ENCODE peak calls at places on chromosomes 11 and 22, in four cellular contexts. One of them, this sample, is unnamed.

GRCh38 chr11:100557830-100558611 is 129.1 kb upstream of the ARHGAP42 start:
- DNase-seq in progenitor cell of endocrine pancreas: no peak
- DNase-seq in tibial artery: no peak
- DNase-seq in sigmoid colon: no peak
- DNase-seq in this sample: no peak

GRCh38 chr22:22927196-22927887 is 39.7 kb downstream of the IGLL5 start:
- DNase-seq in progenitor cell of endocrine pancreas: no peak
- DNase-seq in tibial artery: no peak
- DNase-seq in sigmoid colon: no peak
- DNase-seq in this sample: no peak

GRCh38 chr11:46367916-46368267 is 13.6 kb upstream of the MDK start:
- DNase-seq in progenitor cell of endocrine pancreas: no peak
- DNase-seq in tibial artery: no peak
- DNase-seq in sigmoid colon: no peak
- DNase-seq in this sample: no peak

GRCh38 chr11:35047179-35047578 is 91.8 kb upstream of the CD44 start:
- DNase-seq in progenitor cell of endocrine pancreas: no peak
- DNase-seq in tibial artery: no peak
- DNase-seq in sigmoid colon: no peak
- DNase-seq in this sample: peak; percentile 59

GRCh38 chr22:48954781-48955311 is 872.8 kb downstream of the BRD1 start:
- DNase-seq in progenitor cell of endocrine pancreas: no peak
- DNase-seq in tibial artery: no peak
- DNase-seq in sigmoid colon: no peak
- DNase-seq in this sample: no peak

GRCh38 chr11:93936416-93936815 is 84.7 kb upstream of the HEPHL1 start:
- DNase-seq in progenitor cell of endocrine pancreas: no peak
- DNase-seq in tibial artery: no peak
- DNase-seq in sigmoid colon: no peak
- DNase-seq in this sample: no peak

GRCh38 chr11:64000026-64000739 is 13.9 kb downstream of the OTUB1 start:
- DNase-seq in progenitor cell of endocrine pancreas: peak; percentile 63
- DNase-seq in tibial artery: peak; percentile 51
- DNase-seq in sigmoid colon: peak; percentile 87
- DNase-seq in this sample: peak; percentile 76

GRCh38 chr11:10807629-10808552 is 835 bp downstream of the EIF4G2 start:
- DNase-seq in progenitor cell of endocrine pancreas: peak; percentile 29
- DNase-seq in tibial artery: peak; percentile 70
- DNase-seq in sigmoid colon: peak; percentile 85
- DNase-seq in this sample: peak; percentile 55

GRCh38 chr11:112162761-112163669 is 879 bp downstream of the IL18 start:
- DNase-seq in progenitor cell of endocrine pancreas: no peak
- DNase-seq in tibial artery: no peak
- DNase-seq in sigmoid colon: no peak
- DNase-seq in this sample: no peak

GRCh38 chr11:27211370-27212127 is 151.5 kb downstream of the CCDC34 start:
- DNase-seq in progenitor cell of endocrine pancreas: no peak
- DNase-seq in tibial artery: no peak
- DNase-seq in sigmoid colon: no peak
- DNase-seq in this sample: peak; percentile 23

GRCh38 chr22:49307870-49308269 is 519.8 kb downstream of the BRD1 start:
- DNase-seq in progenitor cell of endocrine pancreas: peak; percentile 1
- DNase-seq in tibial artery: peak; percentile 9
- DNase-seq in sigmoid colon: peak; percentile 40
- DNase-seq in this sample: no peak

GRCh38 chr11:114258696-114259095 is 37.5 kb upstream of the NNMT start:
- DNase-seq in progenitor cell of endocrine pancreas: no peak
- DNase-seq in tibial artery: no peak
- DNase-seq in sigmoid colon: peak; percentile 75
- DNase-seq in this sample: no peak

GRCh38 chr11:46472662-46472994 is 81.1 kb upstream of the CHRM4 start:
- DNase-seq in progenitor cell of endocrine pancreas: no peak
- DNase-seq in tibial artery: no peak
- DNase-seq in sigmoid colon: no peak
- DNase-seq in this sample: no peak

GRCh38 chr11:15493921-15494630 is 379.4 kb downstream of the INSC start:
- DNase-seq in progenitor cell of endocrine pancreas: no peak
- DNase-seq in tibial artery: no peak
- DNase-seq in sigmoid colon: no peak
- DNase-seq in this sample: no peak

DNA sequence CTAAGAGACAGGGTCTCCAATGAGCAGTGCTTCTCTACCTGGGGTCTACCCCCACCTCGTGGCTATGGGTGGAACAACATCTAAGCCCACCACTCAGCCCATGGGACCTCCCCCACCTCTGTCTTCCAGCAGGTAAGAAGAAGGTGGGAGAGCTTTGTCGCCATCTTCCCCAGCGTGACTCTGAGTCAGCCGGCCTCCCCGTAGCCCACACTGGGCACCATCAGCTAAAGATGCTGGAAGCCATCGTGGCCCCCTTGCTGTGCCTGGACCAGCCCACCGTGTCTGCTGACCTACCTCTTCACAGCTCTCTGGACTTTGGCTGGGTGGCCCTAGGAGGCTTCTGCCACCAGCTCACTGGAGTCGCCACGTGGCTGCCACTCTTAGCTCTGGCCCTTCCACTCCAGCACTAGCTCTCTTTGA is 954 bp downstream of the C11orf86 start:
- DNase-seq in progenitor cell of endocrine pancreas: peak; percentile 62
- DNase-seq in tibial artery: no peak
- DNase-seq in sigmoid colon: no peak
- DNase-seq in this sample: peak; percentile 40
- TF ChIP-seq CTCF in progenitor cell of endocrine pancreas: peak; percentile 73
- TF ChIP-seq CTCF in tibial artery: peak; percentile 54
- TF ChIP-seq CTCF in sigmoid colon: no peak
- TF ChIP-seq CTCF in this sample: peak; percentile 58

DNA sequence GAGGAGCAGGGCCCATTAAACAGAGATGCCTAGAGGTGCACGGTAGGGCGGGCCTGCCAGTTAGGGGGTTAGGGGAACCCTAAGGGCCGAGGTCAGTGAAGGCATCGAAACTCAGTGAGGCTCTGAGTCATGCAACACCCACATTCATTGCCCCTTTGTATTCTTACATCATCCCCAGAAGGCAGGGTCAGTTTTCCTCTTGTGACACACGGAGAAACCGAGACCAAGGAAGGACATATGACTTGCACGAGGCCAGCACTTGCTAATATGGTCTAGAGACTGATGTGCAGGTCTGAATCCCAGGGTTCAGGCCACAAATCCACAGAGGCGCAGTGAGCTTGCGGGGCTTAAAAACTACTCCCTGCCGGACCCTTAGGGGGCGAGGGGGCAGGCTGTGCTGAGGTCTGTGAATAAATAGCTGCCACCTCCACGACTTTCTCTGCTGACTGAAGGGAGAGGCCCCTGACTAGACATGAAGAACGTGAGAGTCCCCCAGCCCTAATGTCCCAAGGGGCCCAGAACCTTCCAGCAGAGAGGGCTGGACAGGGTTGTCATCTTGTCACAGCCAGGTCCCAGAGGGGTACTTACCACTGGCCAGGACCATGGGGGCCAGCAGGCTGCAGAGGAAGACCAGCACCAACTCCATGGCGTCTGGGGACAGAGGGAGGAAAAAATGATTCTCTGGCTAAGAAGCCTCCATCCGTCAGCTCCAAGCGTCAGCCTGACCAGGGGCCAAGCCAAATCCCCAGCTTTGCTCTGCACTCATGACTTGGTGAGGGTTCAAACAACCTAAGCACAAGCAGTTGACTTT is 17.8 kb upstream of the FXYD2 start:
- DNase-seq in progenitor cell of endocrine pancreas: no peak
- DNase-seq in tibial artery: peak; percentile 75
- DNase-seq in sigmoid colon: peak; percentile 68
- DNase-seq in this sample: no peak
- TF ChIP-seq CTCF in progenitor cell of endocrine pancreas: no peak
- TF ChIP-seq CTCF in tibial artery: no peak
- TF ChIP-seq CTCF in sigmoid colon: no peak
- TF ChIP-seq CTCF in this sample: no peak

GRCh38 chr11:32310218-32310601 is 125.1 kb downstream of the WT1 start:
- DNase-seq in progenitor cell of endocrine pancreas: no peak
- DNase-seq in tibial artery: no peak
- DNase-seq in sigmoid colon: no peak
- DNase-seq in this sample: no peak

GRCh38 chr11:32311351-32312077 is 123.8 kb downstream of the WT1 start:
- DNase-seq in progenitor cell of endocrine pancreas: no peak
- DNase-seq in tibial artery: no peak
- DNase-seq in sigmoid colon: no peak
- DNase-seq in this sample: no peak

GRCh38 chr11:32315121-32315520 is 120.2 kb downstream of the WT1 start:
- DNase-seq in progenitor cell of endocrine pancreas: no peak
- DNase-seq in tibial artery: no peak
- DNase-seq in sigmoid colon: no peak
- DNase-seq in this sample: no peak

GRCh38 chr11:32312206-32312817 is 123.0 kb downstream of the WT1 start:
- DNase-seq in progenitor cell of endocrine pancreas: no peak
- DNase-seq in tibial artery: no peak
- DNase-seq in sigmoid colon: no peak
- DNase-seq in this sample: no peak

DNA sequence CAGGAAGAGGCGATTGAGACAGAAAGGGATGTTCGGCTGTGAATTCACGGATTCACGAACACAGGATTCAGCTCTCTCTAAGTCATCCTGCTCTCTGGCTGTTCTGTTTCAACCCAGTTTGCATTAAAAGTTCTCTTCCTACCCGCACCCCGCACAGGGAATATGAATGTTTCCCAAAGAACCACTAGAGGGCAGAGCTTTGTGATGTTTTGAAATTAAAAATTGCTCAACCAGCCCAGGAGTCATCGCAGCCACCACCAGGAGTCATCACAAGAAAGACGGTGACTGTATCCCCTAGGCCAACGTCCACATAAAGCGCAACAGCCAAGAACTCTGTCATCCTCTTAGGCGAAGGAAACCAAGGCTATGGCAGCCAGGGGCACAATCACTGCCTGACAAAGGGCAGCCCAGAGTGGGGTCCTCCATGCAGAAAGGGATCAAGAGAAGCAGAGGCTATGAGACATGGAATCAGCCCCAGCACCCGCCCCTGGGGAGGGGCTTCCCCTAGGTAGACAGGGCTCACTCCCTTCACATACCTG is 122.4 kb downstream of the WT1 start:
- DNase-seq in progenitor cell of endocrine pancreas: no peak
- DNase-seq in tibial artery: no peak
- DNase-seq in sigmoid colon: no peak
- DNase-seq in this sample: peak; percentile 57
- TF ChIP-seq CTCF in progenitor cell of endocrine pancreas: peak; percentile 63
- TF ChIP-seq CTCF in tibial artery: peak; percentile 22
- TF ChIP-seq CTCF in sigmoid colon: peak; percentile 34
- TF ChIP-seq CTCF in this sample: peak; percentile 39

DNA sequence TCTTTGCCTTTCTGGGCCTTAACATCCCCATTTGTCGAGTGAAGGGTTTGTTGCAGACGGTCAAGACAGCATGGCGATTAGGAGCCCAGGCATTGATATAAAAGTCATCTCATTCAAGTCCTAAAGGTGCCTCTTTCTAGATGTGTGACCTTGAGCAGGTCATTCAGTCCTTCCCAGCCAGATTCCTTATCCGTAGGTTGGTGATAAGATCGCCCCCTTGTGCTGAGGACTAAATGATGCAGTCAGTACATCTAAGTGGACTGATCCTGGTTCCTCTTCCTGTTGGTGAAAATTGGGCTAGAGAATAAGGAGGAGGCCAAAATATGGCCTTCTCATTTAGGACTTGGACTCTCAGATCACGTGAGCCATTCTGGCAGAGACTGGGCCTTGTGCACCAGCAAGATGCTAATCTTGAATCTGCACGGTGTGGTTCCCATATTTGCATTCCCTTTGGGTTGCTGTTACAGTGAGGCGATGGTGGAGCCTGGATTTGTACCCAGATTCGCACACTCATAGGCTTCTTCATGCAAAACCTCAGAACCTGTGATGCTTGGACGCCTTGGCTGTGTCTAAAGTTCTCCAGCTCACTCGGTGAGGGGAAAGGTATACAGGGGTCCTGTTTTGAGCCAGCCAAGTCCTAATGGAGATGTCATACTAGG is 156.8 kb downstream of the MYO18B start:
- DNase-seq in progenitor cell of endocrine pancreas: no peak
- DNase-seq in tibial artery: no peak
- DNase-seq in sigmoid colon: no peak
- DNase-seq in this sample: peak; percentile 2
- TF ChIP-seq CTCF in progenitor cell of endocrine pancreas: peak; percentile 32
- TF ChIP-seq CTCF in tibial artery: no peak
- TF ChIP-seq CTCF in sigmoid colon: no peak
- TF ChIP-seq CTCF in this sample: no peak

DNA sequence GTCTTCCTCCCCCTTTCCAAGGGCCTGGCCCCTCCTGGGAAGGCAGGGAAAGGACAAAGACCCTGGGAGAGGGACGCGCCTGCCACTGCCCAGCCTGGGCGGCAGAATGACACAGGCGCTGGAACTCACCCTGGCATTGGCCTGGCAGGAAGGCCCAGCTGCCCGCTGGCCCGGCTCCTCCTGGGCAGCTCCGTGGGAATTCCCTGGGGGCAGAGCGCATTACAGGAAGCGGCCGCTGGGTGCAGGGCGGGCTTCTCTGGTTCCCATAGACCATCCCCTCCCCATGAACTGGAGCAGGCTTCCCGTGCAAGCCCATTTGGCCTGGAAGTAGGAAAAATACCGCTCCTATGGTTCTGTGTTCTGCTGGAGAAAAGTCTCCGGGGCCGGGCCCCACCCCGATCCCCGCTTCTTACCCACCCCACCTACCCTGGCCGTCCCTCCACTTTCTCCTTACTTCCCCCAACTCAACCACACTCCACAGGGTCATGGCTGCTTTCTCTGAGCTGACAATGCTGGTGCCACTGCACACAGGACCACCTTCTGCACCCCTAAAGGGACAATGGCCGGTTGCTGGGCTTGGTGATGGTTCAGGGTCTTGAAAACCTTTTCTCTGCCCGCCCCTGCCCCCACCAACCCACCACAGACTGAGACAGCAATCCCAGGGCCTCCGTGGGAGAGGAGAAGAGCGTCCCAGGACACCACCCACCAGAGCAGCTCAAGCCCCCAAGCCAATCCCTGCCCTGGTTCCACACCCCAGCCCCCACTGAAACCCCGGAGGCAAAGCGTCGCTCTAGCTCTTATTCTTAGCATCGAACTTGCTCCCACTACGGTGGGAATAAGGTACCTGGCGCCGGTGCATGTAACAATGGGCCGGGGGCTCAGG is 58.9 kb downstream of the LINC01488 start:
- DNase-seq in progenitor cell of endocrine pancreas: no peak
- DNase-seq in tibial artery: peak; percentile 67
- DNase-seq in sigmoid colon: peak; percentile 62
- DNase-seq in this sample: no peak
- TF ChIP-seq CTCF in progenitor cell of endocrine pancreas: no peak
- TF ChIP-seq CTCF in tibial artery: peak; percentile 44
- TF ChIP-seq CTCF in sigmoid colon: no peak
- TF ChIP-seq CTCF in this sample: no peak

This sample was measured in activated CD8-positive, alpha-beta T cell treated with anti-CD3 and anti-CD28 coated beads for 36 hours.